ENCODE peak calls at places on chromosomes 3 and 15, in five cellular contexts. B is GM04504, S is SHP77 treated with DMSO at 0.1 percent for 48 hours, R is T follicular helper cell, W is NCI-H2029. V is an unnamed sample.

GRCh38 chr15:51647128-51647562 is 24.6 kb upstream of the DMXL2 start:
- DNase-seq in B (peak), S (no peak), R (no peak), W (peak), V (no peak)

GRCh38 chr3:193545304-193545703 is 9.4 kb downstream of the ATP13A4 start:
- DNase-seq in B (no peak), S (no peak), R (no peak), W (no peak), V (no peak)

GRCh38 chr3:24365168-24365567 is 129.5 kb downstream of the THRB start:
- DNase-seq in B (no peak), S (no peak), R (no peak), W (no peak), V (no peak)

GRCh38 chr3:187914231-187914630 is 169.0 kb upstream of the BCL6 start:
- DNase-seq in B (no peak), S (no peak), R (no peak), W (no peak), V (no peak)

GRCh38 chr3:48435774-48436476 is 4.0 kb downstream of the CCDC51 start:
- DNase-seq in B (peak), S (peak), R (peak), W (peak), V (peak)

GRCh38 chr3:31116651-31117050 is 222.2 kb upstream of the GADL1 start:
- DNase-seq in B (no peak), S (no peak), R (no peak), W (no peak), V (no peak)

GRCh38 chr3:32420138-32420981 is 28.7 kb downstream of the CMTM7 start:
- DNase-seq in B (no peak), S (no peak), R (no peak), W (no peak), V (no peak)

GRCh38 chr15:61381501-61381900 is 152.4 kb upstream of the RORA start:
- DNase-seq in B (no peak), S (no peak), R (no peak), W (no peak), V (no peak)

GRCh38 chr3:85355572-85355971 is 396.8 kb downstream of the CADM2 start:
- DNase-seq in B (no peak), S (no peak), R (no peak), W (no peak), V (no peak)

GRCh38 chr3:192848371-192849233 is 69.1 kb downstream of the MB21D2 start:
- DNase-seq in B (no peak), S (no peak), R (no peak), W (no peak), V (no peak)

GRCh38 chr3:42979044-42979962 is at the start of gene GASK1A:
- DNase-seq in B (no peak), S (no peak), R (no peak), W (peak), V (no peak)

GRCh38 chr3:123311201-123311600 is 109.5 kb downstream of the SEC22A start:
- DNase-seq in B (no peak), S (no peak), R (no peak), W (no peak), V (no peak)

GRCh38 chr3:123289336-123290106 is 87.8 kb downstream of the SEC22A start:
- DNase-seq in B (no peak), S (no peak), R (no peak), W (no peak), V (no peak)

GRCh38 chr3:36893137-36893557 is 51.7 kb downstream of the TRANK1 start:
- DNase-seq in B (no peak), S (no peak), R (peak), W (peak), V (no peak)

GRCh38 chr3:155217591-155217990 is 75.9 kb downstream of the STRIT1 start:
- DNase-seq in B (no peak), S (no peak), R (no peak), W (no peak), V (no peak)

GRCh38 chr15:29822100-29822684 is at the start of gene TJP1:
- DNase-seq in B (peak), S (peak), R (no peak), W (peak), V (no peak)

GRCh38 chr3:53236112-53236841 is 19.5 kb downstream of the TKT start:
- DNase-seq in B (peak), S (peak), R (no peak), W (no peak), V (no peak)

GRCh38 chr3:12796171-12797123 is at the start of gene CAND2:
- DNase-seq in B (peak), S (peak), R (peak), W (peak), V (no peak)

GRCh38 chr3:46660543-46661523 is 32.6 kb downstream of the ALS2CL start:
- DNase-seq in B (no peak), S (no peak), R (no peak), W (no peak), V (no peak)

GRCh38 chr3:150469931-150470740 is 62.0 kb downstream of the TSC22D2 start:
- DNase-seq in B (no peak), S (no peak), R (no peak), W (peak), V (no peak)

GRCh38 chr15:48609486-48609885 is 36.0 kb downstream of the FBN1 start:
- DNase-seq in B (no peak), S (no peak), R (no peak), W (no peak), V (no peak)

GRCh38 chr3:36596411-36596810 is 167.9 kb downstream of the DCLK3 start:
- DNase-seq in B (no peak), S (no peak), R (no peak), W (no peak), V (no peak)

GRCh38 chr3:77179762-77180161 is 139.9 kb downstream of the ROBO2 start:
- DNase-seq in B (no peak), S (no peak), R (no peak), W (no peak), V (no peak)

GRCh38 chr15:72222433-72222832 is 8.6 kb downstream of the PKM start:
- DNase-seq in B (no peak), S (no peak), R (no peak), W (no peak), V (no peak)

GRCh38 chr3:179613807-179614206 is 9.2 kb downstream of the NDUFB5 start:
- DNase-seq in B (peak), S (no peak), R (no peak), W (no peak), V (no peak)

GRCh38 chr3:23864954-23865353 is 51.8 kb downstream of the NKIRAS1 start:
- DNase-seq in B (no peak), S (no peak), R (no peak), W (no peak), V (no peak)

GRCh38 chr3:123453675-123454074 is 4.8 kb upstream of the ADCY5 start:
- DNase-seq in B (no peak), S (no peak), R (no peak), W (no peak), V (no peak)

GRCh38 chr3:194101592-194102432 is 34.1 kb upstream of the HES1 start:
- DNase-seq in B (no peak), S (no peak), R (no peak), W (no peak), V (no peak)

GRCh38 chr3:184110316-184110725 is 13.5 kb downstream of the HTR3E start:
- DNase-seq in B (no peak), S (no peak), R (no peak), W (no peak), V (no peak)

GRCh38 chr3:152417181-152417580 is 148.5 kb downstream of the MBNL1 start:
- DNase-seq in B (no peak), S (no peak), R (no peak), W (no peak), V (no peak)

GRCh38 chr3:190517696-190518095 is 3.8 kb downstream of the IL1RAP start:
- DNase-seq in B (no peak), S (no peak), R (no peak), W (no peak), V (no peak)

GRCh38 chr15:44782516-44782915 is 46.2 kb downstream of the TRIM69 start:
- DNase-seq in B (no peak), S (no peak), R (no peak), W (no peak), V (no peak)

GRCh38 chr15:99303881-99304280 is 52.6 kb downstream of the LRRC28 start:
- DNase-seq in B (no peak), S (no peak), R (no peak), W (no peak), V (no peak)